ENCODE peak calls at places on chromosomes 16 and 17, in nine cellular contexts. One of them, this sample, is unnamed.

GRCh38 chr17:55161935-55162555 is 102.7 kb upstream of the HLF start:
- DNase-seq in heart right ventricle: no peak
- DNase-seq in HCT116: peak; percentile 94
- DNase-seq in epithelial cell of esophagus: peak; percentile 85
- DNase-seq in mucosa of descending colon: no peak
- DNase-seq in GM12865: no peak
- DNase-seq in tibial artery: no peak
- DNase-seq in brain microvascular endothelial cell: peak; percentile 84
- DNase-seq in cardiac muscle cell: no peak
- DNase-seq in this sample: no peak

GRCh38 chr17:7988750-7989178 is 13.7 kb upstream of the GUCY2D start:
- DNase-seq in heart right ventricle: no peak
- DNase-seq in HCT116: peak; percentile 80
- DNase-seq in epithelial cell of esophagus: peak; percentile 86
- DNase-seq in mucosa of descending colon: no peak
- DNase-seq in GM12865: peak; percentile 88
- DNase-seq in tibial artery: no peak
- DNase-seq in brain microvascular endothelial cell: peak; percentile 85
- DNase-seq in cardiac muscle cell: peak; percentile 91
- DNase-seq in this sample: no peak

GRCh38 chr16:60107467-60107866 is 1373.4 kb upstream of the GOT2 start:
- DNase-seq in heart right ventricle: no peak
- DNase-seq in HCT116: no peak
- DNase-seq in epithelial cell of esophagus: peak; percentile 63
- DNase-seq in mucosa of descending colon: no peak
- DNase-seq in GM12865: no peak
- DNase-seq in tibial artery: no peak
- DNase-seq in brain microvascular endothelial cell: peak; percentile 13
- DNase-seq in cardiac muscle cell: no peak
- DNase-seq in this sample: no peak

GRCh38 chr16:31194898-31195297 is 7.7 kb downstream of the PYCARD start:
- DNase-seq in heart right ventricle: no peak
- DNase-seq in HCT116: no peak
- DNase-seq in epithelial cell of esophagus: no peak
- DNase-seq in mucosa of descending colon: no peak
- DNase-seq in GM12865: no peak
- DNase-seq in tibial artery: no peak
- DNase-seq in brain microvascular endothelial cell: no peak
- DNase-seq in cardiac muscle cell: no peak
- DNase-seq in this sample: no peak

GRCh38 chr16:3182608-3183444 is 5.2 kb upstream of the OR1F1 start:
- DNase-seq in heart right ventricle: no peak
- DNase-seq in HCT116: no peak
- DNase-seq in epithelial cell of esophagus: peak; percentile 66
- DNase-seq in mucosa of descending colon: no peak
- DNase-seq in GM12865: peak; percentile 75
- DNase-seq in tibial artery: no peak
- DNase-seq in brain microvascular endothelial cell: peak; percentile 68
- DNase-seq in cardiac muscle cell: peak; percentile 47
- DNase-seq in this sample: no peak

GRCh38 chr17:67672592-67672991 is 45.1 kb upstream of the NOL11 start:
- DNase-seq in heart right ventricle: no peak
- DNase-seq in HCT116: no peak
- DNase-seq in epithelial cell of esophagus: peak; percentile 34
- DNase-seq in mucosa of descending colon: no peak
- DNase-seq in GM12865: no peak
- DNase-seq in tibial artery: no peak
- DNase-seq in brain microvascular endothelial cell: no peak
- DNase-seq in cardiac muscle cell: no peak
- DNase-seq in this sample: no peak

GRCh38 chr16:49701867-49702494 is 153.9 kb downstream of the ZNF423 start:
- DNase-seq in heart right ventricle: peak; percentile 70
- DNase-seq in HCT116: no peak
- DNase-seq in epithelial cell of esophagus: no peak
- DNase-seq in mucosa of descending colon: peak; percentile 64
- DNase-seq in GM12865: no peak
- DNase-seq in tibial artery: peak; percentile 73
- DNase-seq in brain microvascular endothelial cell: no peak
- DNase-seq in cardiac muscle cell: peak; percentile 94
- DNase-seq in this sample: peak; percentile 80

GRCh38 chr16:89084411-89084810 is 9.2 kb upstream of the ACSF3 start:
- DNase-seq in heart right ventricle: no peak
- DNase-seq in HCT116: no peak
- DNase-seq in epithelial cell of esophagus: no peak
- DNase-seq in mucosa of descending colon: no peak
- DNase-seq in GM12865: no peak
- DNase-seq in tibial artery: no peak
- DNase-seq in brain microvascular endothelial cell: no peak
- DNase-seq in cardiac muscle cell: no peak
- DNase-seq in this sample: no peak

DNA sequence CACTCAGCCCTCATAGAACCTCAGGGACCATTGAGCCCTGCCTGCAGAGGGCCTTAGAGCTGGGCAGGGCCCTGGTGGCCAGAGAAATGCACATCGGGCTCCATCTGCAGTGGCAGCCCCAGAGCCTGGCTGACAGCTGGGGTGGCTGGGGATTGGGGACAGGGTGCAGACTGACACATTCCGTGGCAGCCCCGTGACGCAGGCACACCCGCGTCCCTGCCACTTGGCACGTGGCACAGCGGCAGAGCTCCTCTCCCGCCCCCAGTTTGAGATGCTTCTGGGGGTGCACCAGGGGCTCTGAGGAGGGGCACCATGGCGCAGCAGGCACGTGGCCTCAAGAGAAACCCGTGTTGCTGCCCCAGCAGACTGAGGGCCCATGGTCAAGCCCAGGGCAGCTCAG is 2.2 kb downstream of the FBXL16 start:
- DNase-seq in heart right ventricle: no peak
- DNase-seq in HCT116: no peak
- DNase-seq in epithelial cell of esophagus: no peak
- DNase-seq in mucosa of descending colon: no peak
- DNase-seq in GM12865: no peak
- DNase-seq in tibial artery: no peak
- DNase-seq in brain microvascular endothelial cell: no peak
- DNase-seq in cardiac muscle cell: no peak
- DNase-seq in this sample: no peak
- H3K4me3 ChIP-seq in heart right ventricle: no peak overlapping the region
- H3K4me3 ChIP-seq in HCT116: no peak overlapping the region
- H3K4me3 ChIP-seq in epithelial cell of esophagus: no peak overlapping the region
- H3K4me3 ChIP-seq in mucosa of descending colon: no peak overlapping the region
- H3K4me3 ChIP-seq in GM12865: no peak overlapping the region
- H3K4me3 ChIP-seq in tibial artery: no peak overlapping the region
- H3K4me3 ChIP-seq in brain microvascular endothelial cell: no peak overlapping the region
- H3K4me3 ChIP-seq in cardiac muscle cell: no peak overlapping the region
- H3K4me3 ChIP-seq in this sample: no peak overlapping the region

DNA sequence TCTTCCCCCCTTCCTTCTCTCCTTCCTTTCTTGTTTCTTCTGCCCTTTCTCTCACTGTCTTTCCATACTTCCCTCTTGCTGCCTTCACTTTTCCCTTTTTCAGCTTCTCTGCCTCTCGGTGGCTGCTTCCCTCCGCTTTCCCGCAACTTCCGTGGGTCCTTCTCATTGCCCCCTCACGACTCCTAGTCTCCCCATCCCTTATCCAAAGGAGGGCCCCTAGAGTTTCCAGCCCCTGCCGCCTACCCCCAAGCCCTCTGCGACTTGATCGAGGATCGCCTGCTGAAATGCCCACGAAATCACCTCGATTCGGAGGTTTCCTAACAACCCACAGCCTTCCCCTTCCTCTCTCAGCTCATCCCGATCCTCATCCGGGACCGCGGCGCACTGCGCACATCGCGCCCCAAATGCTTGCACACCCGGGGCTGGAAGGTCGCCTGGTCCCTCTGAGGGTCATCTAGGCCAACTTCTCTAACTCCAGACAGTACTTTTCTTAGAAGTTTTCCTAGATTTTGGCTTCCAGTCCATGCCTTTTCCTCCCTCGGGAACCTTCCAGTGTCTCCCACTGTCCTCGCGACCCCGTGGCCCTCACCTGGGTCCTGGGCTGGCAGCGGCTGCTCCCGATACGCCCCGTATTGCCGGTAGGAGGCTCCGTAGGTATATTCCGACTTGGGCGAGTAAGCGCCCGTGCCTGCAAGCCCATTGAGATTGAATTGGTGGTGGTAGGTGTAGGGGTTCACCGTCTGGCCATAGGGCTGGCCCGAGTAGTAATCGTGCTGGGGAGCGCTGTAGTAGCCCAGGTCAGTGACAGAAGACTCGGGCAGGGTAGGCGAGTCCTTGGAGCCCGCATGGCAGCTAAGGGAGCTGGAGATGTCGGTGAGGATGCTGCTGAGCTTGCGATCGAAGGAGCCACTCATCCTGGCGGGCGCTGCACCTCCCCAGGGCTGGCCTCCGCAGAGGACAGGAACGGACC is 654 bp downstream of the DLX3 start:
- DNase-seq in heart right ventricle: no peak
- DNase-seq in HCT116: no peak
- DNase-seq in epithelial cell of esophagus: no peak
- DNase-seq in mucosa of descending colon: no peak
- DNase-seq in GM12865: no peak
- DNase-seq in tibial artery: no peak
- DNase-seq in brain microvascular endothelial cell: no peak
- DNase-seq in cardiac muscle cell: no peak
- DNase-seq in this sample: peak; percentile 59
- TF ChIP-seq CTCF in heart right ventricle: no peak
- TF ChIP-seq CTCF in HCT116: no peak
- TF ChIP-seq CTCF in epithelial cell of esophagus: peak; percentile 21
- TF ChIP-seq CTCF in mucosa of descending colon: no peak
- TF ChIP-seq CTCF in GM12865: no peak
- TF ChIP-seq CTCF in tibial artery: no peak
- TF ChIP-seq CTCF in brain microvascular endothelial cell: no peak
- TF ChIP-seq CTCF in cardiac muscle cell: no peak
- TF ChIP-seq CTCF in this sample: no peak

GRCh38 chr16:52254753-52255152 is 292.2 kb downstream of the TOX3 start:
- DNase-seq in heart right ventricle: no peak
- DNase-seq in HCT116: no peak
- DNase-seq in epithelial cell of esophagus: peak; percentile 42
- DNase-seq in mucosa of descending colon: no peak
- DNase-seq in GM12865: no peak
- DNase-seq in tibial artery: no peak
- DNase-seq in brain microvascular endothelial cell: no peak
- DNase-seq in cardiac muscle cell: no peak
- DNase-seq in this sample: no peak

GRCh38 chr16:52252680-52253079 is 294.3 kb downstream of the TOX3 start:
- DNase-seq in heart right ventricle: no peak
- DNase-seq in HCT116: no peak
- DNase-seq in epithelial cell of esophagus: no peak
- DNase-seq in mucosa of descending colon: no peak
- DNase-seq in GM12865: no peak
- DNase-seq in tibial artery: no peak
- DNase-seq in brain microvascular endothelial cell: no peak
- DNase-seq in cardiac muscle cell: no peak
- DNase-seq in this sample: no peak

GRCh38 chr16:52251495-52251894 is 295.4 kb downstream of the TOX3 start:
- DNase-seq in heart right ventricle: no peak
- DNase-seq in HCT116: no peak
- DNase-seq in epithelial cell of esophagus: peak; percentile 61
- DNase-seq in mucosa of descending colon: no peak
- DNase-seq in GM12865: no peak
- DNase-seq in tibial artery: no peak
- DNase-seq in brain microvascular endothelial cell: no peak
- DNase-seq in cardiac muscle cell: no peak
- DNase-seq in this sample: no peak

GRCh38 chr16:52257534-52257933 is 289.4 kb downstream of the TOX3 start:
- DNase-seq in heart right ventricle: no peak
- DNase-seq in HCT116: no peak
- DNase-seq in epithelial cell of esophagus: no peak
- DNase-seq in mucosa of descending colon: no peak
- DNase-seq in GM12865: no peak
- DNase-seq in tibial artery: no peak
- DNase-seq in brain microvascular endothelial cell: no peak
- DNase-seq in cardiac muscle cell: no peak
- DNase-seq in this sample: no peak

DNA sequence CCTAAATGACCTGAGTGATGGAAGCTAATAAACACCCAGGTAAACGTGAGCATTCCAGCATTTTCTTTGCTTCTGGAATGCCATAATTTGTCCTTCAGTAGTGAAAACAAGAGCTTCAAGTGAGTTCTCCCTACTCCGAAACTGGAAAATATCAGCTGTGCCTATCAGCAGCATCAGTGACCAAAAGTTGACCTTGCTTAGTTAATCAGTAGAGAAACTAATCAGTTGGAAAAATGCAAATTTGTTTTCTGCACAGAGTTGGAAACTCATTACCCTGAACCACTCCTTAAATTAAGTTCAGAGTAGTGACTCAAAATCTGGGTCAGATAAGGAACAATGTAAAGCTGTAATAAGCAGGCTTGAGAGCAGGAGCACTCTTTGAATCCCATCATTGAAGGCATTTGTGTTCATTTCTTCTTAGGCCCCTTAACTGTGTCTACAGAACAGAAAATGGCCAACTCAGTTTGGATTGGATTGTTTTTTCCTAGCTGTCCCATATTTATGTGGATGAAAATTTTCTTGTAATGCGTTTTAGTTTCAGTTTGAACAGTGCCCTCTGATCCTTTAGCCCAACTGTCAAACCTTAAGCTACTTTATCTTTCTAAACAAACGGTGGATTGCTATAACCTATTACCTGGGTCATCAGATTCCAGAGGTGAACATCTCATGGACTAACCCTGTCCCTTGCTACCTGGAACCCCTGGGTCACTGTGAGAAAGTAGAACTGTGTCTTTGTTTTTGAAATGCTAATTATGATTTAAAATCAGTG is 290.4 kb downstream of the TOX3 start:
- DNase-seq in heart right ventricle: no peak
- DNase-seq in HCT116: no peak
- DNase-seq in epithelial cell of esophagus: no peak
- DNase-seq in mucosa of descending colon: no peak
- DNase-seq in GM12865: no peak
- DNase-seq in tibial artery: no peak
- DNase-seq in brain microvascular endothelial cell: no peak
- DNase-seq in cardiac muscle cell: no peak
- DNase-seq in this sample: no peak
- H3K4me3 ChIP-seq in heart right ventricle: no peak overlapping the region
- H3K4me3 ChIP-seq in HCT116: no peak overlapping the region
- H3K4me3 ChIP-seq in epithelial cell of esophagus: no peak overlapping the region
- H3K4me3 ChIP-seq in mucosa of descending colon: no peak overlapping the region
- H3K4me3 ChIP-seq in GM12865: no peak overlapping the region
- H3K4me3 ChIP-seq in tibial artery: no peak overlapping the region
- H3K4me3 ChIP-seq in brain microvascular endothelial cell: no peak overlapping the region
- H3K4me3 ChIP-seq in cardiac muscle cell: no peak overlapping the region
- H3K4me3 ChIP-seq in this sample: no peak overlapping the region

DNA sequence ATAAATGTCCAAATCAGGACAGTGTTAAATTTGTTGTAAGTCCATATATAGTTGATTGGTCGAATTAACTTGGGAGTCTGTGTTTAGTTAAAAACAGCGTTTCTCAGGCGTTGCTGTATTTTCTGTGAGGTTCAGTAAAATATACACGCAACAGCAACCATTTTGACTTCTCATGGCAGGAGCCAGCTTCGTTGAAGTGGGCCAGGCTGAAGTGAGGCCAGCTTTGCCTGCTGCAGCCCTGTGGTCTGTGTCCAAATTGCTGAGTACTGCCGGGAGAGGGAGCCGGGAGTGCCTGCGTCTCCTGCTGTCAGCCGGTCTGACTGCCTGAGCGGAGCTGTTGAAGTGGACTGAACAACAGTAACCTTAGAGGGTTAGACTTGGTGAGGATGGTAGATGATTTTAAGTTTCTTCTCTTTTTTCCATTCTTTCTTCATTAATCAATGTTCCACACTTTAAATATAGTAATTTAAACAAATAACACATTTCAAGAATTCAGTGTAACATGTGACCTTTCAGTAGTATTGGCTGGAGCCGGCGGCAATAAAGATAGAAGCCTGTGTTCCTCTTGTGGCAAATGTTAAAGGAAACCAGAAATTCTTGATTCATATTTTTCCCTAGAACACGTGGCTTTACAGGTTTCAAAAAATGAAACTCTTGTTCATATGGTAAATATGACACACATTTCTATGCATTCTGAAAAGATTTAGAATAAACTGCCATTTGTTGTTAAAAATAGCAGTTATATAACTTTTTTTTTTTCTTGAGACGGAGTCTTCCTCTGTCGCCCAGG is 37.0 kb upstream of the ZNF750 start:
- DNase-seq in heart right ventricle: peak; percentile 77
- DNase-seq in HCT116: peak; percentile 49
- DNase-seq in epithelial cell of esophagus: peak; percentile 91
- DNase-seq in mucosa of descending colon: peak; percentile 77
- DNase-seq in GM12865: no peak
- DNase-seq in tibial artery: peak; percentile 87
- DNase-seq in brain microvascular endothelial cell: peak; percentile 77
- DNase-seq in cardiac muscle cell: peak; percentile 85
- DNase-seq in this sample: no peak
- TF ChIP-seq CTCF in heart right ventricle: peak; percentile 75
- TF ChIP-seq CTCF in HCT116: peak; percentile 77
- TF ChIP-seq CTCF in epithelial cell of esophagus: peak; percentile 70
- TF ChIP-seq CTCF in mucosa of descending colon: no peak
- TF ChIP-seq CTCF in GM12865: no peak
- TF ChIP-seq CTCF in tibial artery: peak; percentile 67
- TF ChIP-seq CTCF in brain microvascular endothelial cell: peak; percentile 78
- TF ChIP-seq CTCF in cardiac muscle cell: peak; percentile 63
- TF ChIP-seq CTCF in this sample: no peak

This sample was measured in coronary artery.